ENCODE peak calls at places on chromosomes 12 and 14, in nine cellular contexts. A is HTR-8/SVneo, V is EL, O is natural killer cell, L is AG08396, C is activated T-helper 1 cell treated with Interleukin-2 at 50 U/mL for 16 hours, K is erythroblast, Z is SK-N-SH, J is vagina. D is an unnamed sample.

GRCh38 chr14:75274899-75275569 is 3.6 kb upstream of the FOS start:
- DNase-seq in V (no peak), A (no peak), O (peak), C (no peak), J (no peak), Z (no peak), L (no peak), K (peak), D (peak)

GRCh38 chr12:50050410-50051280 is 6.8 kb upstream of the ASIC1 start:
- DNase-seq in Z (peak), V (no peak), O (no peak), J (no peak), A (no peak), C (no peak), K (peak), L (peak), D (peak)

GRCh38 chr12:109458086-109458485 is 19.0 kb downstream of the KCTD10 start:
- DNase-seq in K (no peak), O (no peak), L (peak), V (peak), J (no peak), Z (no peak), A (no peak), C (no peak), D (peak)

GRCh38 chr12:93315385-93315906 is 62.3 kb upstream of the NUDT4 start:
- DNase-seq in O (no peak), L (no peak), J (no peak), K (no peak), A (no peak), V (no peak), Z (no peak), C (no peak), D (no peak)

GRCh38 chr12:68001486-68002466 is 12.5 kb downstream of the IFNG-AS1 start:
- DNase-seq in Z (no peak), L (no peak), A (peak), J (no peak), V (peak), C (no peak), O (no peak), K (peak), D (peak)

GRCh38 chr12:100927825-100928224 is 133.2 kb downstream of the ANO4 start:
- DNase-seq in V (peak), K (no peak), A (peak), J (no peak), Z (no peak), C (no peak), O (no peak), L (peak), D (peak)

GRCh38 chr12:29050503-29050902 is 98.6 kb upstream of the FAR2 start:
- DNase-seq in J (no peak), K (no peak), L (no peak), O (no peak), Z (no peak), V (no peak), A (no peak), C (no peak), D (no peak)

GRCh38 chr12:91778938-91779400 is 366.7 kb downstream of the BTG1 start:
- DNase-seq in V (peak), C (peak), O (no peak), L (peak), Z (no peak), K (peak), J (no peak), A (peak), D (peak)

GRCh38 chr14:35342160-35343010 is 50.2 kb downstream of the PSMA6 start:
- DNase-seq in C (no peak), J (no peak), A (no peak), V (no peak), O (no peak), Z (no peak), K (no peak), L (peak), D (peak)

GRCh38 chr14:29671034-29671433 is 256.6 kb downstream of the PRKD1 start:
- DNase-seq in J (no peak), L (no peak), C (no peak), O (no peak), A (no peak), K (no peak), V (peak), Z (no peak), D (peak)

GRCh38 chr12:91818236-91819131 is 327.2 kb downstream of the BTG1 start:
- DNase-seq in K (no peak), O (no peak), V (no peak), C (no peak), L (no peak), J (no peak), Z (no peak), A (no peak), D (no peak)

GRCh38 chr12:90321369-90321768 is 612.7 kb upstream of the ATP2B1 start:
- DNase-seq in K (no peak), O (no peak), Z (no peak), V (no peak), J (no peak), L (no peak), A (no peak), C (no peak), D (no peak)

GRCh38 chr12:114479831-114480230 is 73.9 kb upstream of the TBX5 start:
- DNase-seq in L (no peak), Z (no peak), C (no peak), O (no peak), A (no peak), K (no peak), J (no peak), V (peak), D (no peak)

D was measured in fibroblast of lung.